ENCODE peak calls at places on chromosome 1, in ten cellular contexts. One of them, this sample, is unnamed.

GRCh38 chr1:178189814-178190213 is 95.9 kb downstream of the RASAL2 start:
- DNase-seq in H1: peak; percentile 29
- DNase-seq in body of pancreas: no peak
- DNase-seq in SK-N-SH: peak; percentile 57
- DNase-seq in upper lobe of left lung: no peak
- DNase-seq in CD8-positive, alpha-beta T cell: no peak
- DNase-seq in mesenchymal stem cell: peak; percentile 42
- DNase-seq in CD4-positive, CD25-positive, alpha-beta regulatory T cell: no peak
- DNase-seq in cardiac muscle cell: peak; percentile 50
- DNase-seq in OCI-LY7: peak; percentile 23
- DNase-seq in this sample: peak; percentile 57

GRCh38 chr1:30888391-30888790 is 20.2 kb downstream of the SDC3 start:
- DNase-seq in OCI-LY7: no peak
- DNase-seq in CD8-positive, alpha-beta T cell: no peak
- DNase-seq in H1: no peak
- DNase-seq in body of pancreas: no peak
- DNase-seq in mesenchymal stem cell: peak; percentile 94
- DNase-seq in SK-N-SH: no peak
- DNase-seq in CD4-positive, CD25-positive, alpha-beta regulatory T cell: no peak
- DNase-seq in upper lobe of left lung: no peak
- DNase-seq in cardiac muscle cell: peak; percentile 89
- DNase-seq in this sample: no peak

GRCh38 chr1:6127587-6128163 is 52.4 kb downstream of the CHD5 start:
- DNase-seq in CD4-positive, CD25-positive, alpha-beta regulatory T cell: peak; percentile 71
- DNase-seq in CD8-positive, alpha-beta T cell: peak; percentile 49
- DNase-seq in SK-N-SH: peak; percentile 76
- DNase-seq in upper lobe of left lung: peak; percentile 96
- DNase-seq in cardiac muscle cell: peak; percentile 69
- DNase-seq in mesenchymal stem cell: no peak
- DNase-seq in OCI-LY7: peak; percentile 63
- DNase-seq in H1: peak; percentile 71
- DNase-seq in body of pancreas: peak; percentile 63
- DNase-seq in this sample: peak; percentile 99

GRCh38 chr1:223628233-223628632 is 37.3 kb downstream of the CAPN8 start:
- DNase-seq in OCI-LY7: peak; percentile 59
- DNase-seq in CD4-positive, CD25-positive, alpha-beta regulatory T cell: peak; percentile 34
- DNase-seq in CD8-positive, alpha-beta T cell: peak; percentile 16
- DNase-seq in SK-N-SH: peak; percentile 65
- DNase-seq in cardiac muscle cell: peak; percentile 51
- DNase-seq in H1: peak; percentile 10
- DNase-seq in body of pancreas: peak; percentile 60
- DNase-seq in upper lobe of left lung: no peak
- DNase-seq in mesenchymal stem cell: peak; percentile 4
- DNase-seq in this sample: peak; percentile 76

GRCh38 chr1:51714374-51715019 is 97.6 kb downstream of the OSBPL9 start:
- DNase-seq in OCI-LY7: no peak
- DNase-seq in CD8-positive, alpha-beta T cell: no peak
- DNase-seq in cardiac muscle cell: no peak
- DNase-seq in CD4-positive, CD25-positive, alpha-beta regulatory T cell: peak; percentile 20
- DNase-seq in mesenchymal stem cell: no peak
- DNase-seq in SK-N-SH: no peak
- DNase-seq in H1: no peak
- DNase-seq in upper lobe of left lung: no peak
- DNase-seq in body of pancreas: no peak
- DNase-seq in this sample: no peak

GRCh38 chr1:213057264-213058059 is 6.4 kb downstream of the RPS6KC1 start:
- DNase-seq in H1: no peak
- DNase-seq in body of pancreas: no peak
- DNase-seq in mesenchymal stem cell: no peak
- DNase-seq in upper lobe of left lung: no peak
- DNase-seq in OCI-LY7: no peak
- DNase-seq in SK-N-SH: no peak
- DNase-seq in CD8-positive, alpha-beta T cell: no peak
- DNase-seq in cardiac muscle cell: no peak
- DNase-seq in CD4-positive, CD25-positive, alpha-beta regulatory T cell: no peak
- DNase-seq in this sample: no peak

GRCh38 chr1:16120940-16121410 is 34.9 kb downstream of the EPHA2 start:
- DNase-seq in cardiac muscle cell: no peak
- DNase-seq in upper lobe of left lung: no peak
- DNase-seq in OCI-LY7: no peak
- DNase-seq in CD4-positive, CD25-positive, alpha-beta regulatory T cell: no peak
- DNase-seq in H1: no peak
- DNase-seq in body of pancreas: peak; percentile 40
- DNase-seq in mesenchymal stem cell: no peak
- DNase-seq in SK-N-SH: no peak
- DNase-seq in CD8-positive, alpha-beta T cell: no peak
- DNase-seq in this sample: no peak

GRCh38 chr1:212962509-212962908 is 12.2 kb downstream of the VASH2 start:
- DNase-seq in SK-N-SH: no peak
- DNase-seq in H1: no peak
- DNase-seq in upper lobe of left lung: no peak
- DNase-seq in cardiac muscle cell: no peak
- DNase-seq in CD4-positive, CD25-positive, alpha-beta regulatory T cell: no peak
- DNase-seq in OCI-LY7: no peak
- DNase-seq in CD8-positive, alpha-beta T cell: no peak
- DNase-seq in mesenchymal stem cell: no peak
- DNase-seq in body of pancreas: no peak
- DNase-seq in this sample: no peak

GRCh38 chr1:67747667-67748066 is 62.7 kb downstream of the GADD45A start:
- DNase-seq in SK-N-SH: no peak
- DNase-seq in H1: no peak
- DNase-seq in body of pancreas: no peak
- DNase-seq in CD8-positive, alpha-beta T cell: no peak
- DNase-seq in upper lobe of left lung: no peak
- DNase-seq in OCI-LY7: no peak
- DNase-seq in mesenchymal stem cell: no peak
- DNase-seq in cardiac muscle cell: peak; percentile 78
- DNase-seq in CD4-positive, CD25-positive, alpha-beta regulatory T cell: no peak
- DNase-seq in this sample: no peak

GRCh38 chr1:67748630-67749029 is 63.6 kb downstream of the GADD45A start:
- DNase-seq in CD8-positive, alpha-beta T cell: no peak
- DNase-seq in mesenchymal stem cell: peak; percentile 81
- DNase-seq in SK-N-SH: no peak
- DNase-seq in cardiac muscle cell: peak; percentile 83
- DNase-seq in OCI-LY7: no peak
- DNase-seq in H1: no peak
- DNase-seq in CD4-positive, CD25-positive, alpha-beta regulatory T cell: no peak
- DNase-seq in upper lobe of left lung: no peak
- DNase-seq in body of pancreas: no peak
- DNase-seq in this sample: no peak

GRCh38 chr1:67749263-67749843 is 64.4 kb downstream of the GADD45A start:
- DNase-seq in upper lobe of left lung: no peak
- DNase-seq in SK-N-SH: no peak
- DNase-seq in OCI-LY7: no peak
- DNase-seq in CD4-positive, CD25-positive, alpha-beta regulatory T cell: no peak
- DNase-seq in cardiac muscle cell: no peak
- DNase-seq in H1: peak; percentile 53
- DNase-seq in body of pancreas: no peak
- DNase-seq in CD8-positive, alpha-beta T cell: no peak
- DNase-seq in mesenchymal stem cell: no peak
- DNase-seq in this sample: peak; percentile 32

GRCh38 chr1:67746299-67746698 is 61.3 kb downstream of the GADD45A start:
- DNase-seq in CD8-positive, alpha-beta T cell: no peak
- DNase-seq in mesenchymal stem cell: no peak
- DNase-seq in CD4-positive, CD25-positive, alpha-beta regulatory T cell: no peak
- DNase-seq in cardiac muscle cell: peak; percentile 66
- DNase-seq in H1: no peak
- DNase-seq in OCI-LY7: no peak
- DNase-seq in upper lobe of left lung: no peak
- DNase-seq in body of pancreas: no peak
- DNase-seq in SK-N-SH: no peak
- DNase-seq in this sample: peak; percentile 27

DNA sequence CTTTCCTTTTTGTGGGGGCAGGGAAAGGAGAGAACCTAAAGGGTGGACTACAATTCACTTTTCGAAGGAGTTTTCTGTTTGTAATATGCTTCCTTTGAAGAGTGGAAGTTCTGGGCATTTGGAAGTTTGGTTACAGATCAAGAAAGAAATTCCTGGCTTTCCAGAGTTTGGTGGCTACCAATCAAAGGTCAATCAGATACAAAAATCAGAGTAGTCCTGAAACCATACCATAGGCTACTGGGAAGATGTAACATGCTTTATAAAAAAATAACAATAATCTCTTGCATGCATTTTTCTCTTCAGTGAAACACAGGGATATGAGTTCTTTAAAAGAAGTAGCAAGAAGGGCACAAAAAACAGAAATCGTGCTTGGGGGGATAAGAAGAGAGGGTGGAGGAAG is 63.1 kb downstream of the GADD45A start:
- DNase-seq in mesenchymal stem cell: no peak
- DNase-seq in H1: no peak
- DNase-seq in cardiac muscle cell: no peak
- DNase-seq in CD8-positive, alpha-beta T cell: no peak
- DNase-seq in upper lobe of left lung: no peak
- DNase-seq in body of pancreas: no peak
- DNase-seq in OCI-LY7: no peak
- DNase-seq in SK-N-SH: no peak
- DNase-seq in CD4-positive, CD25-positive, alpha-beta regulatory T cell: no peak
- DNase-seq in this sample: no peak
- H3K4me3 ChIP-seq in mesenchymal stem cell: no peak overlapping the region
- H3K4me3 ChIP-seq in H1: no peak overlapping the region
- H3K4me3 ChIP-seq in cardiac muscle cell: no peak overlapping the region
- H3K4me3 ChIP-seq in CD8-positive, alpha-beta T cell: no peak overlapping the region
- H3K4me3 ChIP-seq in upper lobe of left lung: no peak overlapping the region
- H3K4me3 ChIP-seq in body of pancreas: no peak overlapping the region
- H3K4me3 ChIP-seq in OCI-LY7: no peak overlapping the region
- H3K4me3 ChIP-seq in SK-N-SH: no peak overlapping the region
- H3K4me3 ChIP-seq in CD4-positive, CD25-positive, alpha-beta regulatory T cell: no peak overlapping the region
- H3K4me3 ChIP-seq in this sample: no peak overlapping the region

GRCh38 chr1:214640431-214641213 is 37.6 kb downstream of the CENPF start:
- DNase-seq in upper lobe of left lung: no peak
- DNase-seq in CD4-positive, CD25-positive, alpha-beta regulatory T cell: peak; percentile 50
- DNase-seq in mesenchymal stem cell: no peak
- DNase-seq in body of pancreas: no peak
- DNase-seq in OCI-LY7: no peak
- DNase-seq in H1: no peak
- DNase-seq in CD8-positive, alpha-beta T cell: no peak
- DNase-seq in cardiac muscle cell: no peak
- DNase-seq in SK-N-SH: no peak
- DNase-seq in this sample: no peak

GRCh38 chr1:214638997-214639396 is 36.0 kb downstream of the CENPF start:
- DNase-seq in OCI-LY7: no peak
- DNase-seq in SK-N-SH: no peak
- DNase-seq in CD8-positive, alpha-beta T cell: no peak
- DNase-seq in mesenchymal stem cell: peak; percentile 46
- DNase-seq in cardiac muscle cell: no peak
- DNase-seq in H1: no peak
- DNase-seq in upper lobe of left lung: no peak
- DNase-seq in CD4-positive, CD25-positive, alpha-beta regulatory T cell: no peak
- DNase-seq in body of pancreas: no peak
- DNase-seq in this sample: no peak

GRCh38 chr1:214643032-214643431 is 40.0 kb downstream of the CENPF start:
- DNase-seq in H1: no peak
- DNase-seq in SK-N-SH: no peak
- DNase-seq in mesenchymal stem cell: no peak
- DNase-seq in OCI-LY7: no peak
- DNase-seq in CD4-positive, CD25-positive, alpha-beta regulatory T cell: no peak
- DNase-seq in upper lobe of left lung: no peak
- DNase-seq in body of pancreas: no peak
- DNase-seq in cardiac muscle cell: no peak
- DNase-seq in CD8-positive, alpha-beta T cell: no peak
- DNase-seq in this sample: no peak

GRCh38 chr1:214638474-214638807 is 35.4 kb downstream of the CENPF start:
- DNase-seq in mesenchymal stem cell: no peak
- DNase-seq in SK-N-SH: no peak
- DNase-seq in OCI-LY7: no peak
- DNase-seq in body of pancreas: no peak
- DNase-seq in H1: no peak
- DNase-seq in cardiac muscle cell: no peak
- DNase-seq in upper lobe of left lung: no peak
- DNase-seq in CD4-positive, CD25-positive, alpha-beta regulatory T cell: no peak
- DNase-seq in CD8-positive, alpha-beta T cell: no peak
- DNase-seq in this sample: no peak

GRCh38 chr1:214641214-214641895 is 38.4 kb downstream of the CENPF start:
- DNase-seq in H1: no peak
- DNase-seq in upper lobe of left lung: no peak
- DNase-seq in cardiac muscle cell: no peak
- DNase-seq in body of pancreas: no peak
- DNase-seq in mesenchymal stem cell: no peak
- DNase-seq in SK-N-SH: no peak
- DNase-seq in CD8-positive, alpha-beta T cell: no peak
- DNase-seq in CD4-positive, CD25-positive, alpha-beta regulatory T cell: peak; percentile 34
- DNase-seq in OCI-LY7: no peak
- DNase-seq in this sample: no peak
- H3K36me3 ChIP-seq in H1: peaks cover 75% of the 10 kb centered on the region
- H3K36me3 ChIP-seq in upper lobe of left lung: no peaks in the 10 kb centered on the region
- H3K36me3 ChIP-seq in cardiac muscle cell: no peaks in the 10 kb centered on the region
- H3K36me3 ChIP-seq in body of pancreas: no peaks in the 10 kb centered on the region
- H3K36me3 ChIP-seq in mesenchymal stem cell: peaks cover 17% of the 10 kb centered on the region
- H3K36me3 ChIP-seq in SK-N-SH: peaks cover 95% of the 10 kb centered on the region
- H3K36me3 ChIP-seq in CD8-positive, alpha-beta T cell: no peaks in the 10 kb centered on the region
- H3K36me3 ChIP-seq in CD4-positive, CD25-positive, alpha-beta regulatory T cell: no peaks in the 10 kb centered on the region
- H3K36me3 ChIP-seq in OCI-LY7: peaks cover 100% of the 10 kb centered on the region
- H3K36me3 ChIP-seq in this sample: peaks cover 53% of the 10 kb centered on the region

DNA sequence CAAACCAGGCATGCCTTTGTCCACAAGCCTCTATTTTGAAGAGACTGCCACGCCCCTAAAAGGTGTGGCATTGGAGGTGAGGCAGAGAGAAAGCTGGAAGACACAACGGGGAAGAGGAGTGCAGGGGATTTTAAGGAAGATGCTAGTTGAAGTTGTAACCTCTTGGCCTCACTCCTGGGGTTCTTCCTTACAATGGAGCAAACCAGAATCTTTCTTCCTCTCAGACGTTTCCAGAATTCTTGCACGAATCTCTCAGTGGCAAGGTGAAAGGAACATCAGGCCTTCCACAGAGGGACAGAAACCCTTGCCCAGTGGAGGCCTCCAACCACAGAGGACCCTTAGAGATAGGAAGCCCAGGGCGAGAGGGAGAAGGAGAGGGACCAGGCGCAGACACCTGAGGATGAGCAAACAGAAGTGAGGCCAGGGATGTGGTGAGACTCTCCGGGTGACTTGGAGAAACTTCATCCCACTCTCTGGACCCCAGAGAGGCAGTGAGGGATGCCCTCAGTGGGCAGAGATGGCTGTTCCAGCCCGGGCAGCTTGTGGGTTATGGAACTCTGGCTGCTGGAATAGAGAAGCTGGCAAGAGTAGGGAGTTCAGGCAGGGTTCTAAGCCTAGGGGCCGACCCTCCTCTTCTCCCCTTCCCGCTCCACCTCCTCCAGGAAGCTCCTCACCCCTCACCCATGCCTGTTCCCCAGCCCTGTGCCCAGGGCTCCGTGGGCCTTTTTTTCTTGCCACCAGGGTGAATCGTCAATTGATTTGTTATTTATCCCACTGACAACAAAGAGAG is 136.8 kb upstream of the RUNX3 start:
- DNase-seq in OCI-LY7: no peak
- DNase-seq in CD8-positive, alpha-beta T cell: no peak
- DNase-seq in SK-N-SH: no peak
- DNase-seq in H1: no peak
- DNase-seq in CD4-positive, CD25-positive, alpha-beta regulatory T cell: no peak
- DNase-seq in mesenchymal stem cell: no peak
- DNase-seq in body of pancreas: no peak
- DNase-seq in upper lobe of left lung: no peak
- DNase-seq in cardiac muscle cell: no peak
- DNase-seq in this sample: no peak
- H3K4me3 ChIP-seq in OCI-LY7: no peak overlapping the region
- H3K4me3 ChIP-seq in CD8-positive, alpha-beta T cell: no peak overlapping the region
- H3K4me3 ChIP-seq in SK-N-SH: no peak overlapping the region
- H3K4me3 ChIP-seq in H1: no peak overlapping the region
- H3K4me3 ChIP-seq in CD4-positive, CD25-positive, alpha-beta regulatory T cell: no peak overlapping the region
- H3K4me3 ChIP-seq in mesenchymal stem cell: no peak overlapping the region
- H3K4me3 ChIP-seq in body of pancreas: no peak overlapping the region
- H3K4me3 ChIP-seq in upper lobe of left lung: no peak overlapping the region
- H3K4me3 ChIP-seq in cardiac muscle cell: no peak overlapping the region
- H3K4me3 ChIP-seq in this sample: no peak overlapping the region

DNA sequence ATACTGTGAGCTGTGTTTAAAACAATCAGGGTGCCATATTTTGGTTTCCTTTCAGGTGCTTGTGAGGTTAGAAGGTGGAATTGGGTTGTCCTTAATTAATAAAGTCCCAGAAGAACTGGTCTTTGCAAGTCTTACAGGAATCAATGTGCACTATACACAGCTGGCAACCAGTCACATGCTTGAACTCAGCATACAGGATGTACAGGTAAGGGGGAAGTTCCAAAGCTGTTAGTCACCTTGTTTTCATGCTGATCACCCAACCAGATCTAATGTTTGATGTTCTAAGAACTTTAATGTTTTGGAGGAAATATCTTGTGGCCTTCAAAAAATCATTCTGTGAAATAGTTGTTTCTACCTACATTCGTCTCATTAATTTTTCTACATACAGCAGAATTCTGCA is 156.3 kb downstream of the VPS13D start:
- DNase-seq in upper lobe of left lung: no peak
- DNase-seq in mesenchymal stem cell: no peak
- DNase-seq in OCI-LY7: peak; percentile 8
- DNase-seq in body of pancreas: no peak
- DNase-seq in CD8-positive, alpha-beta T cell: no peak
- DNase-seq in CD4-positive, CD25-positive, alpha-beta regulatory T cell: peak; percentile 86
- DNase-seq in H1: no peak
- DNase-seq in SK-N-SH: no peak
- DNase-seq in cardiac muscle cell: no peak
- DNase-seq in this sample: no peak
- H3K36me3 ChIP-seq in upper lobe of left lung: peaks cover 43% of the 10 kb centered on the region
- H3K36me3 ChIP-seq in mesenchymal stem cell: peaks cover 88% of the 10 kb centered on the region
- H3K36me3 ChIP-seq in OCI-LY7: peaks cover 67% of the 10 kb centered on the region
- H3K36me3 ChIP-seq in body of pancreas: peaks cover 10% of the 10 kb centered on the region
- H3K36me3 ChIP-seq in CD8-positive, alpha-beta T cell: peaks cover 18% of the 10 kb centered on the region
- H3K36me3 ChIP-seq in CD4-positive, CD25-positive, alpha-beta regulatory T cell: peaks cover 38% of the 10 kb centered on the region
- H3K36me3 ChIP-seq in H1: peaks cover 3% of the 10 kb centered on the region
- H3K36me3 ChIP-seq in SK-N-SH: peaks cover 56% of the 10 kb centered on the region
- H3K36me3 ChIP-seq in cardiac muscle cell: peaks cover 36% of the 10 kb centered on the region
- H3K36me3 ChIP-seq in this sample: peaks cover 7% of the 10 kb centered on the region

This sample was measured in H7.